ENCODE peak calls at places on chromosomes 7 and 10, in ten cellular contexts. U, N, Z, F, C, D, M, H, L and B are unnamed samples.
A peak's percentile ranks its signal among the peaks of the same experiment; 100 is the strongest.

GRCh38 chr10:87531908-87532622 is 27.4 kb downstream of the MINPP1 start:
- DNase-seq in H (no peak), M (no peak), F (no peak), Z (peak; percentile 65), C (no peak), L (no peak), U (no peak), N (peak; percentile 85), D (peak; percentile 79), B (peak; percentile 19)

GRCh38 chr10:97407211-97407951 is 6.2 kb upstream of the RRP12 start:
- DNase-seq in D (peak; percentile 78), N (peak; percentile 81), F (peak; percentile 60), U (peak; percentile 89), M (no peak), H (peak; percentile 88), Z (peak; percentile 82), L (peak; percentile 75), C (peak; percentile 84), B (peak; percentile 28)

GRCh38 chr10:121936295-121936694 is 8.5 kb upstream of the ATE1 start:
- DNase-seq in L (no peak), F (no peak), Z (no peak), C (no peak), D (no peak), M (no peak), U (no peak), H (no peak), N (no peak), B (no peak)

GRCh38 chr7:45703373-45703821 is 129.2 kb downstream of the ADCY1 start:
- DNase-seq in D (no peak), C (no peak), N (no peak), F (no peak), M (no peak), L (no peak), U (no peak), Z (no peak), H (no peak), B (no peak)

GRCh38 chr7:36273836-36274235 is 115.8 kb upstream of the ANLN start:
- DNase-seq in H (no peak), U (no peak), L (no peak), D (no peak), F (no peak), C (no peak), N (no peak), M (no peak), Z (no peak), B (no peak)

GRCh38 chr10:123517376-123517775 is 148.8 kb upstream of the GPR26 start:
- DNase-seq in D (no peak), F (no peak), U (no peak), Z (no peak), N (no peak), C (no peak), M (no peak), L (no peak), H (no peak), B (no peak)

GRCh38 chr10:132153616-132154217 is 33.0 kb upstream of the DPYSL4 start:
- DNase-seq in H (no peak), F (no peak), C (no peak), Z (no peak), L (no peak), M (no peak), N (no peak), U (no peak), D (no peak), B (no peak)

GRCh38 chr10:31599626-31600504 is 280.8 kb downstream of the ZEB1 start:
- DNase-seq in L (no peak), Z (no peak), U (no peak), C (no peak), N (no peak), D (peak; percentile 15), M (no peak), H (peak; percentile 31), F (no peak), B (no peak)

GRCh38 chr10:89163265-89163995 is 43.7 kb downstream of the CH25H start:
- DNase-seq in F (peak; percentile 24), L (no peak), C (no peak), Z (peak; percentile 77), M (peak; percentile 14), U (no peak), N (peak; percentile 56), D (no peak), H (peak; percentile 70), B (no peak)

GRCh38 chr7:10924370-10924769 is 49.3 kb upstream of the PHF14 start:
- DNase-seq in C (no peak), N (no peak), H (no peak), U (no peak), M (no peak), L (no peak), Z (no peak), D (no peak), F (no peak), B (no peak)

GRCh38 chr10:119103687-119104652 is at the start of gene DENND10:
- DNase-seq in L (no peak), N (peak; percentile 83), U (peak; percentile 91), D (peak; percentile 72), C (peak; percentile 91), F (peak; percentile 77), M (peak; percentile 85), Z (peak; percentile 68), H (peak; percentile 93), B (no peak)

DNA sequence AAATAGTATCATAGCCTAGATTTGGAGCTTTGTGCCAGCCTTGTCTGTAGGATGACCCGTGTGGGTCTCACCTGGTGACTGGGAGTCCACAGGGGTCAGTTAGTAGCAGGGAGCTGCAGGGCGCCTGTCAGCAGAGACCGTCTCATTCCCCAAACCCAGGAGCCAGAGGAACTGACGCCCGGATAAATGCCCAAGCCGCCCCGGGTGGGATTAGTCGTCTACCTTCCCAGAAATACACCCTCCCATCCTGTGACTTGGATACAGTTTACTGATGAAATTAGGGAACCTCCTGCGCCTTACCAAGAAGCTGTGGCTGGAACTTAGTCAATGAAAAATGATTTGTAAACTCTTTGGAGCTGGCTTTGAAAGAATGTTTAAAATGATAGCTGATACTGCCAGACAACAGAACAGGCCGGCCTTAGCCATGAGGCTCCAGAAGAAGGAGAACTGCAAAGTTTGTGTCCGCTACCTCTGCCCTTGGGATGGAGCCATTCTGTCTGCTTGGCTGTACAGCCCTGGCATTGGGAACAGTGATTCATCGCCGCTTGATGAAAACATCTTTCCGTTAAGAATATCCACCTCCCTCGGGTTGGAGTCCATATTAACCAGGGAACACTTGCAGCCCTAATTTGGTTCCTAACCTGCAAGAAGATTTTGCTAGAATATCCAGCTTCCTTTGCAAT is 12.7 kb downstream of the FOXK1 start:
- DNase-seq in F (peak; percentile 92), C (no peak), L (no peak), M (peak; percentile 53), U (no peak), H (peak; percentile 97), D (peak; percentile 86), Z (peak; percentile 89), N (peak; percentile 88), B (peak; percentile 32)
- H3K4me3 ChIP-seq in F (peak overlapping the region; percentile 8), C (no peak overlapping the region), L (no peak overlapping the region), M (no peak overlapping the region), U (no peak overlapping the region), H (peak overlapping the region; percentile 57), D (no peak overlapping the region), Z (no peak overlapping the region), N (peak overlapping the region; percentile 11), B (no peak overlapping the region)

GRCh38 chr7:77467453-77467852 is 51.3 kb upstream of the GSAP start:
- DNase-seq in C (no peak), D (no peak), Z (no peak), L (no peak), U (no peak), F (peak; percentile 43), H (no peak), N (peak; percentile 39), M (peak; percentile 20), B (no peak)

GRCh38 chr7:77466455-77466854 is 50.3 kb upstream of the GSAP start:
- DNase-seq in N (no peak), L (no peak), Z (no peak), C (no peak), F (no peak), U (no peak), M (no peak), H (no peak), D (no peak), B (no peak)

GRCh38 chr7:77461246-77461645 is 45.1 kb upstream of the GSAP start:
- DNase-seq in U (no peak), C (no peak), H (peak; percentile 22), M (no peak), D (no peak), F (no peak), L (no peak), Z (no peak), N (no peak), B (no peak)

GRCh38 chr7:77461842-77462241 is 45.7 kb upstream of the GSAP start:
- DNase-seq in F (no peak), Z (no peak), M (no peak), C (no peak), U (no peak), H (no peak), N (no peak), L (no peak), D (no peak), B (no peak)

GRCh38 chr7:77464589-77464988 is 48.4 kb upstream of the GSAP start:
- DNase-seq in U (no peak), N (no peak), D (no peak), C (no peak), Z (no peak), L (no peak), H (no peak), M (no peak), F (no peak), B (no peak)
- H3K4me3 ChIP-seq in U (no peak overlapping the region), N (no peak overlapping the region), D (no peak overlapping the region), C (no peak overlapping the region), Z (no peak overlapping the region), L (no peak overlapping the region), H (no peak overlapping the region), M (no peak overlapping the region), F (no peak overlapping the region), B (no peak overlapping the region)

DNA sequence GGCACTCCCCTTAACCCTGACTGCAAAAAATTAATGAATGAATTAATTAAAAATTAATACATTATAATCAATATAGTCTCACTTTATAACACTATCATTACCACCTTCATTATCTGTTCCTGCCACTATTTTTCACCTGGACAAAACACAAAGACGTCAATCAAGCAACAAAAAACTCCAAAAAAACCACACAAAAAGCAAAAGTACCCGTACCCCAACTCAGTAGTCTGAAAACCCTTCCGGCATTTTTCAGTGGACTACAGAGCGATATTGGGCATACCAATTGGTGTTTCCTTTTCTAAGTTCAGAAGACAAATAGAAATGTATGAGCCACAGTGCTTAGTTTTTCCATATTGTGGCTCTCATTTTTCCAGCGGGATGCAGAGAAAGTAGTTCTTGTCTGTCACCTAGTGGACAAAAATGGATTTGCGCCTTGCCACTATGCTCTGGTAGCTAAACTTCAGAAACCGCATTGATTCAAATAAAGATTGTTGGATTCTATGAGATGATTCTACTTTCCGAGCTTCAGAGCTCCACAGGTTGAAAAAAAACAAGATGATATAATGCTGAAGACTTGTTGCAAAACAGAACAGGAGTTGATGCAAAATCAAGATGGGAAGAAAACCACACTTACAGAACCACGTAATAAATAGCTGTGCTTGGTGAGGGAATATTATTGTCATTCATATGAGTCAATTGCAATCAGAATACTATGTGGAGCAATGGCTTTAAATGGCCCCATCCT is 50.6 kb upstream of the ITGB1 start:
- DNase-seq in C (peak; percentile 84), N (peak; percentile 92), D (peak; percentile 92), U (peak; percentile 82), F (peak; percentile 68), L (peak; percentile 81), M (no peak), H (peak; percentile 89), Z (peak; percentile 87), B (peak; percentile 68)
- H3K4me3 ChIP-seq in C (no peak overlapping the region), N (no peak overlapping the region), D (no peak overlapping the region), U (no peak overlapping the region), F (no peak overlapping the region), L (no peak overlapping the region), M (no peak overlapping the region), H (peak overlapping the region; percentile 27), Z (no peak overlapping the region), B (no peak overlapping the region)

GRCh38 chr10:75410135-75410787 is 8.7 kb upstream of the ZNF503 start:
- DNase-seq in U (peak; percentile 45), F (no peak), N (no peak), H (no peak), L (no peak), Z (no peak), C (peak; percentile 43), M (peak; percentile 33), D (no peak), B (no peak)
- H3K4me3 ChIP-seq in U (no peak overlapping the region), F (no peak overlapping the region), N (no peak overlapping the region), H (no peak overlapping the region), L (no peak overlapping the region), Z (no peak overlapping the region), C (peak overlapping the region; percentile 71), M (peak overlapping the region; percentile 94), D (no peak overlapping the region), B (no peak overlapping the region)